ENCODE peak calls at places on chromosomes 16 and 17, in four cellular contexts. P, S, U and L are unnamed samples.

GRCh38 chr17:66654341-66654740 is 180.6 kb upstream of the CACNG5 start:
- DNase-seq in P (peak), S (no peak), U (no peak), L (peak)

GRCh38 chr17:76672270-76672851 is 28.8 kb upstream of the ST6GALNAC1 start:
- DNase-seq in P (no peak), S (no peak), U (no peak), L (no peak)

GRCh38 chr17:19331134-19331533 is 31.4 kb downstream of the B9D1 start:
- DNase-seq in P (peak), S (no peak), U (no peak), L (peak)

GRCh38 chr16:87543436-87544191 is 50.8 kb upstream of the ZCCHC14 start:
- DNase-seq in P (no peak), S (no peak), U (no peak), L (no peak)

GRCh38 chr17:60468371-60468770 is 46.1 kb downstream of the CHCT1 start:
- DNase-seq in P (no peak), S (no peak), U (no peak), L (no peak)

GRCh38 chr17:82320956-82321927 is 3.8 kb upstream of the CD7 start:
- DNase-seq in P (peak), S (peak), U (peak), L (no peak)

GRCh38 chr16:34078697-34079096 is 619.3 kb downstream of the TP53TG3F start:
- DNase-seq in P (no peak), S (no peak), U (no peak), L (peak)

GRCh38 chr16:67992661-67993206 is 6.5 kb downstream of the DPEP2 start:
- DNase-seq in P (no peak), S (no peak), U (no peak), L (no peak)

GRCh38 chr16:17369441-17369951 is 101.3 kb downstream of the XYLT1 start:
- DNase-seq in P (no peak), S (no peak), U (no peak), L (no peak)

GRCh38 chr17:43927101-43927935 is 15.0 kb downstream of the PPY start:
- DNase-seq in P (no peak), S (no peak), U (no peak), L (no peak)

GRCh38 chr16:30660424-30661251 is 2.4 kb downstream of the FBRS start:
- DNase-seq in P (no peak), S (no peak), U (no peak), L (no peak)

GRCh38 chr16:65936096-65936495 is 430.4 kb upstream of the CDH5 start:
- DNase-seq in P (no peak), S (no peak), U (no peak), L (no peak)

GRCh38 chr17:58702708-58703107 is 10.3 kb downstream of the RAD51C start:
- DNase-seq in P (no peak), S (no peak), U (no peak), L (no peak)

GRCh38 chr17:75588546-75589016 is 981 bp downstream of the MYO15B start:
- DNase-seq in P (no peak), S (no peak), U (no peak), L (no peak)

GRCh38 chr16:59758848-59759247 is 1024.7 kb upstream of the GOT2 start:
- DNase-seq in P (no peak), S (no peak), U (no peak), L (peak)

GRCh38 chr16:13935408-13935807 is 15.5 kb downstream of the ERCC4 start:
- DNase-seq in P (no peak), S (no peak), U (no peak), L (no peak)